ENCODE peak calls at places on chromosomes 3 and 15, in four cellular contexts. D, X, P and O are unnamed samples.

GRCh38 chr3:113439576-113439975 is 1.7 kb downstream of the CFAP44 start:
- DNase-seq in D (no peak), X (no peak), P (no peak), O (no peak)

GRCh38 chr15:63488432-63488910 is 15.9 kb upstream of the USP3 start:
- DNase-seq in D (no peak), X (no peak), P (no peak), O (no peak)

GRCh38 chr3:55724851-55725250 is 237.7 kb upstream of the WNT5A start:
- DNase-seq in D (no peak), X (no peak), P (no peak), O (no peak)

GRCh38 chr3:183371672-183371968 is 56.8 kb downstream of the MCF2L2 start:
- DNase-seq in D (no peak), X (no peak), P (no peak), O (no peak)

GRCh38 chr3:46845860-46846623 is 17.2 kb downstream of the MYL3 start:
- DNase-seq in D (no peak), X (peak; percentile 81), P (peak; percentile 87), O (peak; percentile 86)

GRCh38 chr3:187665764-187666402 is 4.3 kb downstream of the SST start:
- DNase-seq in D (no peak), X (no peak), P (no peak), O (no peak)

GRCh38 chr3:157443873-157444770 is 7.5 kb downstream of the PTX3 start:
- DNase-seq in D (no peak), X (no peak), P (no peak), O (peak; percentile 29)

GRCh38 chr3:192253138-192253537 is 474.2 kb downstream of the FGF12 start:
- DNase-seq in D (no peak), X (no peak), P (no peak), O (no peak)

GRCh38 chr15:99138491-99138982 is 33.7 kb downstream of the SYNM start:
- DNase-seq in D (no peak), X (no peak), P (no peak), O (no peak)

GRCh38 chr3:190258634-190259033 is 63.6 kb downstream of the CLDN1 start:
- DNase-seq in D (no peak), X (peak; percentile 38), P (no peak), O (no peak)

GRCh38 chr3:8851703-8852102 is 82.3 kb upstream of the OXTR start:
- DNase-seq in D (no peak), X (no peak), P (no peak), O (no peak)

GRCh38 chr15:38564557-38565286 is at the start of gene RASGRP1:
- DNase-seq in D (no peak), X (peak; percentile 61), P (peak; percentile 41), O (peak; percentile 19)

GRCh38 chr15:67105065-67105951 is 39.9 kb downstream of the SMAD3 start:
- DNase-seq in D (no peak), X (peak; percentile 94), P (peak; percentile 61), O (no peak)

GRCh38 chr15:82093774-82094211 is 48.0 kb upstream of the MEX3B start:
- DNase-seq in D (no peak), X (peak; percentile 50), P (no peak), O (no peak)

GRCh38 chr3:11641683-11642407 is 1.9 kb downstream of the VGLL4 start:
- DNase-seq in D (no peak), X (peak; percentile 34), P (no peak), O (peak; percentile 47)

GRCh38 chr15:50907866-50908208 is 646 bp upstream of the AP4E1 start:
- DNase-seq in D (no peak), X (peak; percentile 39), P (no peak), O (no peak)

GRCh38 chr15:62618432-62618831 is 424.1 kb upstream of the TPM1 start:
- DNase-seq in D (no peak), X (peak; percentile 45), P (no peak), O (no peak)

GRCh38 chr3:197736010-197736490 is 654 bp downstream of the RUBCN start:
- DNase-seq in D (no peak), X (peak; percentile 22), P (no peak), O (no peak)

GRCh38 chr15:98190914-98191313 is 230.4 kb downstream of the ARRDC4 start:
- DNase-seq in D (no peak), X (no peak), P (no peak), O (no peak)

GRCh38 chr3:172367205-172368105 is 80.8 kb downstream of the GHSR start:
- DNase-seq in D (no peak), X (peak; percentile 72), P (no peak), O (no peak)

GRCh38 chr3:188294823-188295487 is 141.0 kb downstream of the LPP start:
- DNase-seq in D (no peak), X (peak; percentile 85), P (no peak), O (no peak)

GRCh38 chr15:60993948-60994347 is 235.2 kb downstream of the RORA start:
- DNase-seq in D (no peak), X (no peak), P (no peak), O (no peak)

GRCh38 chr15:96324192-96324895 is 6.2 kb upstream of the NR2F2 start:
- DNase-seq in D (no peak), X (peak; percentile 50), P (peak; percentile 76), O (no peak)